ENCODE peak calls at places on chromosomes 2 and 18, in five cellular contexts. One of them, this sample, is unnamed.

GRCh38 chr18:9741821-9742541 is 33.9 kb downstream of the RAB31 start:
- DNase-seq in T follicular helper cell: no peak
- DNase-seq in suprapubic skin: no peak
- DNase-seq in effector memory CD4-positive, alpha-beta T cell: no peak
- DNase-seq in GM13976: no peak
- DNase-seq in this sample: peak

GRCh38 chr2:110999626-111000025 is 121.1 kb upstream of the BCL2L11 start:
- DNase-seq in GM13976: no peak
- DNase-seq in effector memory CD4-positive, alpha-beta T cell: no peak
- DNase-seq in suprapubic skin: no peak
- DNase-seq in T follicular helper cell: no peak
- DNase-seq in this sample: no peak

GRCh38 chr2:172806426-172807008 is 70.9 kb downstream of the RAPGEF4 start:
- DNase-seq in GM13976: peak
- DNase-seq in effector memory CD4-positive, alpha-beta T cell: no peak
- DNase-seq in suprapubic skin: no peak
- DNase-seq in T follicular helper cell: no peak
- DNase-seq in this sample: peak

GRCh38 chr2:207394812-207395534 is 134.8 kb upstream of the CREB1 start:
- DNase-seq in GM13976: no peak
- DNase-seq in effector memory CD4-positive, alpha-beta T cell: no peak
- DNase-seq in T follicular helper cell: no peak
- DNase-seq in suprapubic skin: no peak
- DNase-seq in this sample: peak

GRCh38 chr2:153595939-153596338 is 117.4 kb upstream of the RPRM start:
- DNase-seq in T follicular helper cell: no peak
- DNase-seq in effector memory CD4-positive, alpha-beta T cell: no peak
- DNase-seq in GM13976: no peak
- DNase-seq in suprapubic skin: no peak
- DNase-seq in this sample: peak

GRCh38 chr2:134021830-134022524 is 231.9 kb upstream of the MGAT5 start:
- DNase-seq in effector memory CD4-positive, alpha-beta T cell: no peak
- DNase-seq in T follicular helper cell: no peak
- DNase-seq in suprapubic skin: no peak
- DNase-seq in GM13976: peak
- DNase-seq in this sample: no peak

GRCh38 chr2:98654702-98655488 is 46.5 kb downstream of the UNC50 start:
- DNase-seq in GM13976: no peak
- DNase-seq in suprapubic skin: no peak
- DNase-seq in T follicular helper cell: peak
- DNase-seq in effector memory CD4-positive, alpha-beta T cell: no peak
- DNase-seq in this sample: no peak

GRCh38 chr2:160970052-160970846 is 190.0 kb upstream of the TANK start:
- DNase-seq in suprapubic skin: no peak
- DNase-seq in GM13976: peak
- DNase-seq in effector memory CD4-positive, alpha-beta T cell: no peak
- DNase-seq in T follicular helper cell: no peak
- DNase-seq in this sample: peak

GRCh38 chr2:64221935-64222334 is 77.7 kb upstream of the PELI1 start:
- DNase-seq in suprapubic skin: no peak
- DNase-seq in effector memory CD4-positive, alpha-beta T cell: no peak
- DNase-seq in T follicular helper cell: no peak
- DNase-seq in GM13976: no peak
- DNase-seq in this sample: no peak

GRCh38 chr2:64558682-64559081 is 34.6 kb downstream of the AFTPH start:
- DNase-seq in T follicular helper cell: no peak
- DNase-seq in effector memory CD4-positive, alpha-beta T cell: no peak
- DNase-seq in suprapubic skin: no peak
- DNase-seq in GM13976: no peak
- DNase-seq in this sample: no peak

GRCh38 chr18:26190506-26190905 is 35.7 kb upstream of the TAF4B start:
- DNase-seq in GM13976: peak
- DNase-seq in T follicular helper cell: no peak
- DNase-seq in effector memory CD4-positive, alpha-beta T cell: no peak
- DNase-seq in suprapubic skin: no peak
- DNase-seq in this sample: no peak

GRCh38 chr2:128568106-128568505 is 249.4 kb upstream of the HS6ST1 start:
- DNase-seq in GM13976: no peak
- DNase-seq in T follicular helper cell: no peak
- DNase-seq in effector memory CD4-positive, alpha-beta T cell: no peak
- DNase-seq in suprapubic skin: peak
- DNase-seq in this sample: no peak

GRCh38 chr2:100589527-100589926 is 26.7 kb downstream of the PDCL3 start:
- DNase-seq in T follicular helper cell: no peak
- DNase-seq in GM13976: no peak
- DNase-seq in effector memory CD4-positive, alpha-beta T cell: no peak
- DNase-seq in suprapubic skin: peak
- DNase-seq in this sample: no peak

GRCh38 chr2:137107925-137108324 is 342.6 kb downstream of the THSD7B start:
- DNase-seq in suprapubic skin: no peak
- DNase-seq in T follicular helper cell: no peak
- DNase-seq in effector memory CD4-positive, alpha-beta T cell: no peak
- DNase-seq in GM13976: no peak
- DNase-seq in this sample: no peak

GRCh38 chr2:196131384-196131861 is 40.0 kb downstream of the STK17B start:
- DNase-seq in suprapubic skin: no peak
- DNase-seq in effector memory CD4-positive, alpha-beta T cell: peak
- DNase-seq in GM13976: no peak
- DNase-seq in T follicular helper cell: peak
- DNase-seq in this sample: peak

GRCh38 chr2:240136671-240137292 is 677 bp upstream of the COPS9 start:
- DNase-seq in effector memory CD4-positive, alpha-beta T cell: no peak
- DNase-seq in suprapubic skin: no peak
- DNase-seq in T follicular helper cell: no peak
- DNase-seq in GM13976: peak
- DNase-seq in this sample: no peak

GRCh38 chr2:56784046-56784445 is 600.3 kb downstream of the CCDC85A start:
- DNase-seq in T follicular helper cell: no peak
- DNase-seq in effector memory CD4-positive, alpha-beta T cell: no peak
- DNase-seq in GM13976: no peak
- DNase-seq in suprapubic skin: no peak
- DNase-seq in this sample: no peak

GRCh38 chr2:119301413-119301812 is 65.2 kb downstream of the C2orf76 start:
- DNase-seq in GM13976: no peak
- DNase-seq in effector memory CD4-positive, alpha-beta T cell: no peak
- DNase-seq in T follicular helper cell: no peak
- DNase-seq in suprapubic skin: no peak
- DNase-seq in this sample: no peak

GRCh38 chr2:9165625-9166024 is 41.0 kb upstream of the ASAP2 start:
- DNase-seq in suprapubic skin: no peak
- DNase-seq in GM13976: no peak
- DNase-seq in T follicular helper cell: no peak
- DNase-seq in effector memory CD4-positive, alpha-beta T cell: no peak
- DNase-seq in this sample: peak

GRCh38 chr2:227363756-227364155 is 15.3 kb downstream of the TM4SF20 start:
- DNase-seq in suprapubic skin: no peak
- DNase-seq in GM13976: no peak
- DNase-seq in effector memory CD4-positive, alpha-beta T cell: no peak
- DNase-seq in T follicular helper cell: no peak
- DNase-seq in this sample: peak

GRCh38 chr2:190221438-190221837 is 98.2 kb downstream of the HIBCH start:
- DNase-seq in GM13976: no peak
- DNase-seq in T follicular helper cell: no peak
- DNase-seq in suprapubic skin: no peak
- DNase-seq in effector memory CD4-positive, alpha-beta T cell: no peak
- DNase-seq in this sample: no peak

GRCh38 chr2:97723156-97724072 is 10.0 kb downstream of the ZAP70 start:
- DNase-seq in T follicular helper cell: no peak
- DNase-seq in GM13976: no peak
- DNase-seq in suprapubic skin: no peak
- DNase-seq in effector memory CD4-positive, alpha-beta T cell: no peak
- DNase-seq in this sample: no peak

GRCh38 chr2:206353685-206354084 is 79.2 kb downstream of the ZDBF2 start:
- DNase-seq in GM13976: no peak
- DNase-seq in T follicular helper cell: no peak
- DNase-seq in suprapubic skin: no peak
- DNase-seq in effector memory CD4-positive, alpha-beta T cell: no peak
- DNase-seq in this sample: peak

GRCh38 chr2:140349695-140350094 is 1569.5 kb upstream of the NXPH2 start:
- DNase-seq in T follicular helper cell: no peak
- DNase-seq in GM13976: no peak
- DNase-seq in suprapubic skin: no peak
- DNase-seq in effector memory CD4-positive, alpha-beta T cell: no peak
- DNase-seq in this sample: no peak

GRCh38 chr2:232013701-232014353 is 52.3 kb downstream of the DIS3L2 start:
- DNase-seq in effector memory CD4-positive, alpha-beta T cell: no peak
- DNase-seq in suprapubic skin: no peak
- DNase-seq in T follicular helper cell: no peak
- DNase-seq in GM13976: peak
- DNase-seq in this sample: peak

GRCh38 chr18:49139726-49140125 is 189.0 kb upstream of the SMAD7 start:
- DNase-seq in T follicular helper cell: no peak
- DNase-seq in suprapubic skin: no peak
- DNase-seq in effector memory CD4-positive, alpha-beta T cell: no peak
- DNase-seq in GM13976: no peak
- DNase-seq in this sample: no peak

GRCh38 chr2:163934134-163934533 is 198.3 kb upstream of the FIGN start:
- DNase-seq in T follicular helper cell: no peak
- DNase-seq in suprapubic skin: no peak
- DNase-seq in GM13976: no peak
- DNase-seq in effector memory CD4-positive, alpha-beta T cell: no peak
- DNase-seq in this sample: peak

GRCh38 chr2:170264522-170264860 is 86.5 kb downstream of the MYO3B start:
- DNase-seq in suprapubic skin: no peak
- DNase-seq in effector memory CD4-positive, alpha-beta T cell: no peak
- DNase-seq in GM13976: no peak
- DNase-seq in T follicular helper cell: no peak
- DNase-seq in this sample: no peak

GRCh38 chr2:161913865-161914264 is 160.2 kb downstream of the DPP4 start:
- DNase-seq in suprapubic skin: no peak
- DNase-seq in T follicular helper cell: no peak
- DNase-seq in effector memory CD4-positive, alpha-beta T cell: no peak
- DNase-seq in GM13976: no peak
- DNase-seq in this sample: peak